ENCODE peak calls at places on chromosomes 2 and 18, in seven cellular contexts. U, Q, Y, A, B, D and E are unnamed samples.

GRCh38 chr18:13165636-13166423 is 52.7 kb upstream of the LDLRAD4 start:
- DNase-seq in U (no peak), Q (no peak), Y (no peak), A (no peak), B (peak), D (no peak), E (no peak)

GRCh38 chr2:152166633-152167032 is 8.9 kb downstream of the STAM2 start:
- DNase-seq in U (no peak), Q (no peak), Y (no peak), A (no peak), B (no peak), D (no peak), E (no peak)

GRCh38 chr2:55045685-55046221 is 4.5 kb downstream of the RTN4 start:
- DNase-seq in U (no peak), Q (no peak), Y (no peak), A (no peak), B (no peak), D (no peak), E (no peak)

GRCh38 chr2:110674620-110675555 is 3.0 kb downstream of the BUB1 start:
- DNase-seq in U (no peak), Q (peak), Y (peak), A (peak), B (no peak), D (no peak), E (no peak)

GRCh38 chr2:85681354-85681728 is 12.8 kb upstream of the GNLY start:
- DNase-seq in U (no peak), Q (no peak), Y (no peak), A (no peak), B (no peak), D (no peak), E (peak)

GRCh38 chr2:112960230-112960825 is 17.5 kb upstream of the IL36G start:
- DNase-seq in U (no peak), Q (no peak), Y (no peak), A (no peak), B (no peak), D (no peak), E (no peak)

GRCh38 chr2:135055182-135055786 is 3.2 kb downstream of the RAB3GAP1 start:
- DNase-seq in U (no peak), Q (peak), Y (no peak), A (no peak), B (no peak), D (no peak), E (no peak)

GRCh38 chr18:60189840-60190239 is 182.7 kb downstream of the MC4R start:
- DNase-seq in U (no peak), Q (no peak), Y (no peak), A (no peak), B (no peak), D (no peak), E (no peak)